ENCODE peak calls at places on chromosomes 12 and 14, in six cellular contexts. H is LoVo, B is AG08395, Y is left cardiac atrium, W is cardiac fibroblast, R is NCI-H2081. S is an unnamed sample.

GRCh38 chr12:127459687-127460086 is 807.3 kb upstream of the TMEM132C start:
- DNase-seq in W (no peak), Y (no peak), R (no peak), B (no peak), H (no peak), S (no peak)

GRCh38 chr12:82660541-82661325 is 26.0 kb upstream of the TMTC2 start:
- DNase-seq in B (no peak), R (no peak), Y (no peak), W (no peak), H (peak), S (peak)

GRCh38 chr14:73492661-73493060 is 1.9 kb downstream of the RIOX1 start:
- DNase-seq in H (no peak), R (no peak), Y (no peak), B (no peak), W (no peak), S (no peak)

GRCh38 chr12:82625523-82625922 is 61.2 kb upstream of the TMTC2 start:
- DNase-seq in H (no peak), W (no peak), Y (no peak), B (no peak), R (peak), S (no peak)

GRCh38 chr12:28089363-28089762 is 100.9 kb upstream of the CCDC91 start:
- DNase-seq in H (no peak), B (peak), W (peak), Y (no peak), R (no peak), S (peak)

GRCh38 chr14:100178691-100179090 is 19.2 kb upstream of the DEGS2 start:
- DNase-seq in H (no peak), B (no peak), R (no peak), Y (no peak), W (no peak), S (no peak)

GRCh38 chr12:19088576-19088975 is 41.0 kb upstream of the PLEKHA5 start:
- DNase-seq in H (no peak), R (no peak), Y (no peak), W (no peak), B (no peak), S (no peak)

GRCh38 chr12:26134540-26134939 is 9.7 kb upstream of the BHLHE41 start:
- DNase-seq in W (no peak), B (no peak), R (no peak), H (no peak), Y (no peak), S (no peak)

GRCh38 chr12:105209091-105209490 is 26.9 kb downstream of the APPL2 start:
- DNase-seq in W (no peak), Y (no peak), B (no peak), H (no peak), R (no peak), S (no peak)

GRCh38 chr14:23034498-23035302 is at the start of gene PSMB5:
- DNase-seq in H (peak), R (no peak), W (peak), B (peak), Y (peak), S (peak)

S was measured in astrocyte of the spinal cord.